ENCODE peak calls at places on chromosomes 3 and 15, in six cellular contexts. N, S, K, H, D and W are unnamed samples. For H3K4me1, the result is how much of the 10 kb centered on the place peaks cover.

GRCh38 chr3:177905895-177906511 is 630.2 kb upstream of the KCNMB2 start:
- DNase-seq in D (peak), H (peak), S (peak), K (no peak), N (no peak), W (peak)

GRCh38 chr15:69468241-69469121 is 15.9 kb downstream of the RPLP1 start:
- DNase-seq in S (peak), D (no peak), N (no peak), K (peak), H (no peak), W (peak)

GRCh38 chr3:22612927-22613326 is 590.2 kb upstream of the UBE2E2 start:
- DNase-seq in H (no peak), K (no peak), S (no peak), D (no peak), N (no peak), W (no peak)

GRCh38 chr15:49620174-49620573 is 444 bp downstream of the FAM227B start:
- DNase-seq in D (peak), K (no peak), H (peak), N (no peak), S (no peak), W (no peak)

GRCh38 chr3:11929531-11929930 is 74.7 kb upstream of the SYN2 start:
- DNase-seq in D (no peak), K (no peak), S (no peak), H (no peak), N (no peak), W (no peak)

GRCh38 chr15:27179789-27180188 is 208.8 kb downstream of the GABRG3 start:
- DNase-seq in D (no peak), H (no peak), N (no peak), S (no peak), K (no peak), W (no peak)

GRCh38 chr3:61956236-61956635 is 394.9 kb downstream of the PTPRG start:
- DNase-seq in K (no peak), N (no peak), H (peak), D (no peak), S (no peak), W (no peak)

GRCh38 chr3:27927882-27928281 is 205.8 kb upstream of the EOMES start:
- DNase-seq in D (no peak), N (no peak), H (no peak), K (no peak), S (no peak), W (no peak)

GRCh38 chr15:89910891-89911626 is 1.7 kb downstream of the ARPIN start:
- DNase-seq in S (peak), N (no peak), K (no peak), D (no peak), H (no peak), W (no peak)

GRCh38 chr3:86801921-86802320 is 189.0 kb downstream of the VGLL3 start:
- DNase-seq in N (no peak), K (no peak), H (peak), S (no peak), D (no peak), W (no peak)

GRCh38 chr15:60390231-60390630 is 7.6 kb downstream of the ANXA2 start:
- DNase-seq in S (no peak), D (no peak), H (no peak), N (no peak), K (no peak), W (no peak)

GRCh38 chr15:19944261-19944888 is 597.2 kb downstream of the GOLGA6L6 start:
- DNase-seq in S (no peak), D (no peak), N (no peak), H (no peak), K (no peak), W (no peak)

GRCh38 chr3:31472479-31473390 is 60.0 kb upstream of the STT3B start:
- DNase-seq in H (peak), D (no peak), K (no peak), S (no peak), N (no peak), W (no peak)

GRCh38 chr3:40207796-40208195 is 101.7 kb upstream of the EIF1B start:
- DNase-seq in D (no peak), N (no peak), S (no peak), K (no peak), H (peak), W (no peak)

GRCh38 chr15:51499379-51499976 is 123.1 kb downstream of the DMXL2 start:
- DNase-seq in N (no peak), K (no peak), S (no peak), H (peak), D (peak), W (no peak)

GRCh38 chr3:13308406-13308805 is 111.7 kb downstream of the NUP210 start:
- DNase-seq in H (peak), N (no peak), K (peak), D (peak), S (peak), W (no peak)

GRCh38 chr3:152379415-152380042 is 110.8 kb downstream of the MBNL1 start:
- DNase-seq in D (no peak), S (no peak), K (no peak), N (no peak), H (no peak), W (no peak)

GRCh38 chr3:107524214-107525100 is 1.7 kb downstream of the BBX start:
- DNase-seq in K (peak), D (peak), S (peak), N (peak), H (peak), W (peak)

GRCh38 chr15:44775923-44776322 is 39.6 kb downstream of the TRIM69 start:
- DNase-seq in D (no peak), S (no peak), H (no peak), K (no peak), N (no peak), W (no peak)

GRCh38 chr3:194586839-194587238 is 46.4 kb downstream of the TMEM44 start:
- DNase-seq in H (peak), N (no peak), K (no peak), S (no peak), D (no peak), W (no peak)

GRCh38 chr3:120364821-120365220 is 15.7 kb upstream of the LRRC58 start:
- DNase-seq in N (no peak), S (no peak), H (peak), K (no peak), D (no peak), W (no peak)

GRCh38 chr15:97482521-97482920 is 478.0 kb upstream of the ARRDC4 start:
- DNase-seq in K (no peak), S (no peak), N (no peak), D (peak), H (no peak), W (no peak)

GRCh38 chr3:186414735-186415419 is 52.8 kb upstream of the DGKG start:
- DNase-seq in H (peak), N (no peak), K (no peak), S (peak), D (no peak), W (no peak)

GRCh38 chr15:52532427-52532826 is 3.7 kb upstream of the MYO5A start:
- DNase-seq in H (no peak), K (no peak), N (no peak), S (no peak), D (no peak), W (no peak)

GRCh38 chr3:9934235-9934621 is 594 bp downstream of the CRELD1 start:
- DNase-seq in H (no peak), D (peak), N (no peak), K (no peak), S (peak), W (no peak)

GRCh38 chr3:20561166-20561565 is 375.2 kb upstream of the SGO1 start:
- DNase-seq in D (no peak), N (no peak), K (no peak), S (no peak), H (no peak), W (no peak)

GRCh38 chr3:12350151-12350813 is 61.4 kb downstream of the PPARG start:
- DNase-seq in K (no peak), D (no peak), H (peak), S (peak), N (no peak), W (peak)

GRCh38 chr15:67093146-67093874 is 27.9 kb downstream of the SMAD3 start:
- DNase-seq in S (no peak), H (no peak), D (no peak), N (no peak), K (no peak), W (no peak)

GRCh38 chr15:101017041-101017754 is 98.0 kb downstream of the LRRK1 start:
- DNase-seq in N (no peak), H (no peak), K (peak), D (peak), S (no peak), W (no peak)

GRCh38 chr15:95559875-95560394 is 770.6 kb upstream of the NR2F2 start:
- DNase-seq in S (no peak), N (no peak), K (no peak), D (no peak), H (peak), W (no peak)

DNA sequence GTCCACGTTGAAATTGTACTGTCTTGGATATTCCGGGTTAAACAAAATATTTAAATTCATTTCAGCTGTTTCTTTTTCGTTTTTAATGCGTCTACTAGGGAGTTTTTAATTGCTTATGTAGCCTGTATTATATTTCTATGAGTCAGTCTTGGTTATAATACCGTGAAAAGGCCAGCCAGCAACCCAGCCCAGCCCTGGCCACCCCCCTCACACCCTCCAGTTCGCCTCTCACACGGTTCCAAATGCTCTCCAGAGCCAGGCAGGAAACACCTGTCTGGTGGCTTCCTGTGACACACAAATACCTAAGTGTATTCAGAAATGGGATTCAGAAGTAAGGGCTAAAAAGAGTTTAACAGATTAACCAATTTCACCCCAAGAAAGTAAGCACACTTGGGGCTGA is 4.4 kb downstream of the SH3BP5 start:
- DNase-seq in S (peak), K (no peak), N (no peak), D (no peak), H (no peak), W (peak)
- H3K27ac ChIP-seq in S (no peak), K (no peak), N (peak), D (no peak), H (no peak), W (peak)

DNA sequence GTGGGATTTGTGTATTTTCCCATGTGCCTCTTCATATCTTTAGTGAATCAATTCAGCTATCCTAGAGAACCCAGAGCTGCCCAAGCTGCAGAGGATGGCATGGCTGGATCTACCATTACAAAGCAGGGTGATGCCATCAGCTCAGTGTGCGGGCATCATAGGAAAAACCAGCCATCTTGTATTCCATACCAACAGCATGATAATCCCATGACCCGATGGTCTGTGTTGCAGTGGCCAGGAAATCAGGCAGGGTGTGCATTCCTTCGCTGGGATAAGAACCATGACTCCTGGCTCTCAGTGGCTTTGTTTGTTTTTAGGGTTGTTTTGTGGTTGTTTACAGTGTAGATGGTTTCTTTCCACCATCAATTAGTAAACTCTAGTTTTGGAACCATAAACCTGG is 36.0 kb downstream of the ARHGAP31 start:
- DNase-seq in H (no peak), N (no peak), K (no peak), S (no peak), D (no peak), W (no peak)
- H3K4me1 ChIP-seq in H (under half), N (half or more), K (under half), S (under half), D (under half), W (under half)

GRCh38 chr15:94079968-94080367 is 151.4 kb upstream of the MCTP2 start:
- DNase-seq in D (no peak), K (no peak), H (no peak), N (no peak), S (no peak), W (no peak)
- H3K27ac ChIP-seq in D (no peak), K (no peak), H (no peak), N (peak), S (no peak), W (no peak)

DNA sequence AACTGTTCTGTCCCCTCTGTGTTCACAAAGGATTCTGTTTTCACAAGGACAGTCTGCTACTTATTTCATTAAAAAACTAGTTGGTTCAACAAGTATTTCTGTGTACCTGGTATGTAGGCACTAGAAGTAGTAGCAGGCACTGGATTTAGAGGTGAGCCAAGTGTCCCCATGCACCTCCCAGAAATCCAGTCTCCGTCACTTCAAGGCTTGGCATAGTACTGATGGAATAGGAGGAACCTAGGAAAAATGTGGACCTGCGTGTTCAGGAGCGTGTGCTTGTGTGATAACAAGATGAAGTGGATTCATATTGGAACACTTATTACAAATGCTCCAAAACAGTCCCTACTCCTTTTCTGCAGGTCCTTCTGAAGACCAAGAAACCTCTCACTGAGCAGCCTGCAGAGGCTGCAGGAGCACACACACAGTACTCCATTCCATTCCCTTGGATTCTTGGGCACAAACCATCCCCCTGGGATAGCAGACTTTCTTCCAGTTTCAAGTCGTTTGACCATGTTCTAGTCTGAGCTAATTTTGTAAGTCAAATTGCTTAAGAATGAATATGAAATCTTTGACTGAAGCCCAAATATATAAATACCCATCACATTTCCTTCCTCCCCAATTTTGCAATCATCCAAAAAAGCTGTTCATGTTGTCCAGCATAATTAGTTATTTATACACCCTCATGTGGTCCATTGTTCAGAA is 231.4 kb upstream of the TPRG1 start:
- DNase-seq in S (no peak), H (peak), N (no peak), D (no peak), K (no peak), W (peak)
- H3K4me1 ChIP-seq in S (under half), H (under half), N (under half), D (under half), K (under half), W (under half)

DNA sequence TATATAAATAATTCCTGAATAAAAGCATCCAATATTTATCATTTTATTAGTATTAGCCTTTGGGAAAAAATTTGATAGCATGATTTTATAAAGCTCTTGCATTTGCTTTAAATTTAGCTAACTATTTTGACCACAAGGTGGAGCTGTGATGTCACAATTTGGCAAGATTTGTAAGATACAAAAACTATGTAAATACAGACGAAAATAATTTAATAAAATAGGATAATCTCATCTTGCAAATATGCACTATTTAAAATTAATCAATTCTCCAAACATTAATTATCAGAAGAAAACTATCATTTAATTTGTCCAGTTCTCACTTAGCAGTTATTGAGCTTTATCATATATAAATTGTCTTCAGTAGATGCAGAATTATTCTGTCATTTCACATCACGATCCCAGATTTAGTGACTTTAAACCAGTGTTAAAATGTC is 95.4 kb downstream of the PLOD2 start:
- DNase-seq in S (no peak), H (peak), N (no peak), D (peak), K (no peak), W (no peak)
- H3K27ac ChIP-seq in S (no peak), H (no peak), N (no peak), D (no peak), K (no peak), W (no peak)

DNA sequence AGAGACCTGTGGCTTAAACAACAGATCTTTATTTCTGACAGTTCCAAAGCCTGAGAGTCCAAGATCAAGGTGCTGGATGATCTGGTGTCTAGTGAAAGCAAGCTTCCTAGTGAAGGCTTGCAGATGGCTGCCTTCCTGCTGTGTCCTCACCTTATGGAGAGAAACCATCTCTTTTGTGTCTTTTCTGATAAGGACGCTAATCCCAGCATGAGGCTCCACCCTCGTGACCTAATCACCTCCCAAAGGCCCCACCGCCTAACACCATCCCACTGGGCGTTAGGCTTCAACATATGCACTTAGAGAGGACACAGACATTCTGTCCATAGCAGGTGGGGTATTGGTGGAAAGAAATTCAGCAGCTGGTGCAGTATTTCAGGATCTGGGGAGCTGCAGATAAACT is 19.8 kb upstream of the LYSMD4 start:
- DNase-seq in D (no peak), S (no peak), K (no peak), H (no peak), N (no peak), W (no peak)
- H3K4me1 ChIP-seq in D (under half), S (under half), K (under half), H (under half), N (under half), W (under half)

GRCh38 chr3:121648219-121648958 is 12.3 kb downstream of the HCLS1 start:
- DNase-seq in D (no peak), S (no peak), N (no peak), H (peak), K (no peak), W (peak)

GRCh38 chr3:121645054-121645453 is 15.6 kb downstream of the HCLS1 start:
- DNase-seq in K (no peak), S (no peak), H (no peak), N (no peak), D (no peak), W (no peak)

GRCh38 chr3:121654493-121655385 is 6.0 kb downstream of the HCLS1 start:
- DNase-seq in D (no peak), H (no peak), N (no peak), K (no peak), S (no peak), W (no peak)

GRCh38 chr3:121651684-121652083 is 9.0 kb downstream of the HCLS1 start:
- DNase-seq in K (no peak), N (no peak), H (peak), D (no peak), S (no peak), W (no peak)

GRCh38 chr3:121649645-121650044 is 11.1 kb downstream of the HCLS1 start:
- DNase-seq in D (no peak), N (no peak), H (peak), K (no peak), S (no peak), W (no peak)
- H3K27ac ChIP-seq in D (no peak), N (no peak), H (no peak), K (no peak), S (no peak), W (peak)

GRCh38 chr15:63243101-63243500 is 34.3 kb upstream of the APH1B start:
- DNase-seq in S (no peak), H (peak), D (no peak), K (no peak), N (no peak), W (no peak)
- H3K4me1 ChIP-seq in S (under half), H (under half), D (under half), K (under half), N (half or more), W (under half)

GRCh38 chr15:99706557-99707303 is 26.5 kb downstream of the LYSMD4 start:
- DNase-seq in S (no peak), K (no peak), D (no peak), N (no peak), H (no peak), W (no peak)
- H3K27ac ChIP-seq in S (no peak), K (peak), D (no peak), N (peak), H (no peak), W (peak)

DNA sequence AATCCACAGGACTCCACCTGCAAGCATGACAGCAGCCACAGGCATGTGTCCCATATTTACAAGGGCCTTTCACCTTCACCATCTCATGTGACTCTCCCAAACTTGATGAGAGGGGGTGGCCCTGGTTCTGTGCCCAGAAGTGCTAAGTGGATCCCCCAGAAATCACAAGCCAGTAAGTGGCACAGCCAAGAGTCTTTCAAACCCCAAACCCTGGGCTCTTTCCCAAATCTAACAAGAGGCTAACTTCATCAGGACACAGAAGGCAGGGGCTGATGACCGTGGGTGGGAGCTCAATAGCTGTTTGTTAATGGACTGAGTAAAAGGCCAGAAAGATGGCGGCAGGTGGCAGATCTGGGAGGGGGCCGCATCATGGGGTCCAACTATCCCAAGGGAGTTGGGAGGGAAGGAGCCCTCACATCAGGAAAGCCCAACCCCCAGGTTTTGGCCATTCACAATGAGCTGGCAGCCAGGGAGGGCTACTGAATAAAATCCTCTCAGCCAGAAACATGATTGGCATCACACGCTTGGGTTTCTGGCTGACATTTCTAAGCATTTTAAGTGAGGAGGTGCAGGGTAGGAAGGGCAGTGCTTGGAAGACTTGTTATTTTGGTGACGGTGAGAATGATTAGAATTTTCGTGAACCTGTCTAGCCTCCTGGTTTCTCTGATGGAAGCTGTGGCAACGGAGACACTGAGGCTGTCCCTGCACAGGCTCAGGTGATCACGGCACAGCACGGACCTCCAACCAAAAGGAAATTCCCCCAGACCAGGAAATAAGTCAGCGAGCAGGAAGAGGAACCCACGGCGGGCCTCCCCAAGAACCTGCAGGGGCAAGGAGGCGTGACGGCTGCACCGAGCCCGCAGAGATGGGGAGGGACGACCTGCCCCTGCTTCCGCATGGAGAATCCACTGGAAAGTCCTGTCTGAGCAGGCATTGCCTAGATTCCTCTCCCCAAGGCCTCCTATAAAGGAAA is 109.3 kb downstream of the OXNAD1 start:
- DNase-seq in S (no peak), K (no peak), H (no peak), D (no peak), N (no peak), W (no peak)
- H3K4me1 ChIP-seq in S (under half), K (half or more), H (under half), D (under half), N (half or more), W (half or more)